ENCODE peak calls at places on chromosome 13, in six cellular contexts. One of them, this sample, is unnamed.

GRCh38 chr13:91280806-91281205 is 66.7 kb upstream of the MIR17HG start:
- DNase-seq in GM23248: peak
- DNase-seq in SK-N-SH: no peak
- DNase-seq in neural progenitor cell: no peak
- DNase-seq in MM.1S: no peak
- DNase-seq in GM23338: no peak
- DNase-seq in this sample: no peak

GRCh38 chr13:93296584-93296983 is 70.0 kb downstream of the GPC6 start:
- DNase-seq in GM23248: no peak
- DNase-seq in SK-N-SH: no peak
- DNase-seq in neural progenitor cell: no peak
- DNase-seq in MM.1S: no peak
- DNase-seq in GM23338: no peak
- DNase-seq in this sample: no peak

GRCh38 chr13:40271931-40272775 is 394.3 kb downstream of the FOXO1 start:
- DNase-seq in GM23248: peak
- DNase-seq in SK-N-SH: no peak
- DNase-seq in neural progenitor cell: no peak
- DNase-seq in MM.1S: no peak
- DNase-seq in GM23338: no peak
- DNase-seq in this sample: peak

GRCh38 chr13:113629814-113630213 is 28.2 kb downstream of the ATP4B start:
- DNase-seq in GM23248: no peak
- DNase-seq in SK-N-SH: no peak
- DNase-seq in neural progenitor cell: no peak
- DNase-seq in MM.1S: no peak
- DNase-seq in GM23338: no peak
- DNase-seq in this sample: no peak

GRCh38 chr13:75512253-75512652 is 25.4 kb downstream of the COMMD6 start:
- DNase-seq in GM23248: no peak
- DNase-seq in SK-N-SH: no peak
- DNase-seq in neural progenitor cell: no peak
- DNase-seq in MM.1S: peak
- DNase-seq in GM23338: no peak
- DNase-seq in this sample: no peak

GRCh38 chr13:65653548-65654078 is 1576.5 kb downstream of the PCDH9 start:
- DNase-seq in GM23248: no peak
- DNase-seq in SK-N-SH: peak
- DNase-seq in neural progenitor cell: no peak
- DNase-seq in MM.1S: peak
- DNase-seq in GM23338: no peak
- DNase-seq in this sample: no peak

GRCh38 chr13:32905063-32905863 is 111.0 kb upstream of the KL start:
- DNase-seq in GM23248: peak
- DNase-seq in SK-N-SH: no peak
- DNase-seq in neural progenitor cell: no peak
- DNase-seq in MM.1S: peak
- DNase-seq in GM23338: peak
- DNase-seq in this sample: no peak

GRCh38 chr13:106680796-106681482 is 113.0 kb upstream of the ARGLU1 start:
- DNase-seq in GM23248: no peak
- DNase-seq in SK-N-SH: no peak
- DNase-seq in neural progenitor cell: peak
- DNase-seq in MM.1S: no peak
- DNase-seq in GM23338: peak
- DNase-seq in this sample: no peak

GRCh38 chr13:58476176-58476575 is 844.6 kb downstream of the PCDH17 start:
- DNase-seq in GM23248: no peak
- DNase-seq in SK-N-SH: no peak
- DNase-seq in neural progenitor cell: peak
- DNase-seq in MM.1S: no peak
- DNase-seq in GM23338: peak
- DNase-seq in this sample: no peak

GRCh38 chr13:51066091-51066831 is 44.8 kb downstream of the C13orf42 start:
- DNase-seq in GM23248: peak
- DNase-seq in SK-N-SH: no peak
- DNase-seq in neural progenitor cell: no peak
- DNase-seq in MM.1S: no peak
- DNase-seq in GM23338: peak
- DNase-seq in this sample: no peak

GRCh38 chr13:28220166-28220565 is 81.8 kb downstream of the PAN3 start:
- DNase-seq in GM23248: peak
- DNase-seq in SK-N-SH: no peak
- DNase-seq in neural progenitor cell: no peak
- DNase-seq in MM.1S: no peak
- DNase-seq in GM23338: no peak
- DNase-seq in this sample: peak

GRCh38 chr13:108322206-108322824 is 52.8 kb downstream of the TNFSF13B start:
- DNase-seq in GM23248: peak
- DNase-seq in SK-N-SH: peak
- DNase-seq in neural progenitor cell: peak
- DNase-seq in MM.1S: peak
- DNase-seq in GM23338: peak
- DNase-seq in this sample: peak

GRCh38 chr13:67071918-67072598 is 158.1 kb downstream of the PCDH9 start:
- DNase-seq in GM23248: no peak
- DNase-seq in SK-N-SH: no peak
- DNase-seq in neural progenitor cell: no peak
- DNase-seq in MM.1S: no peak
- DNase-seq in GM23338: no peak
- DNase-seq in this sample: no peak

GRCh38 chr13:95315752-95316151 is 14.5 kb upstream of the ABCC4 start:
- DNase-seq in GM23248: no peak
- DNase-seq in SK-N-SH: no peak
- DNase-seq in neural progenitor cell: no peak
- DNase-seq in MM.1S: no peak
- DNase-seq in GM23338: no peak
- DNase-seq in this sample: no peak

DNA sequence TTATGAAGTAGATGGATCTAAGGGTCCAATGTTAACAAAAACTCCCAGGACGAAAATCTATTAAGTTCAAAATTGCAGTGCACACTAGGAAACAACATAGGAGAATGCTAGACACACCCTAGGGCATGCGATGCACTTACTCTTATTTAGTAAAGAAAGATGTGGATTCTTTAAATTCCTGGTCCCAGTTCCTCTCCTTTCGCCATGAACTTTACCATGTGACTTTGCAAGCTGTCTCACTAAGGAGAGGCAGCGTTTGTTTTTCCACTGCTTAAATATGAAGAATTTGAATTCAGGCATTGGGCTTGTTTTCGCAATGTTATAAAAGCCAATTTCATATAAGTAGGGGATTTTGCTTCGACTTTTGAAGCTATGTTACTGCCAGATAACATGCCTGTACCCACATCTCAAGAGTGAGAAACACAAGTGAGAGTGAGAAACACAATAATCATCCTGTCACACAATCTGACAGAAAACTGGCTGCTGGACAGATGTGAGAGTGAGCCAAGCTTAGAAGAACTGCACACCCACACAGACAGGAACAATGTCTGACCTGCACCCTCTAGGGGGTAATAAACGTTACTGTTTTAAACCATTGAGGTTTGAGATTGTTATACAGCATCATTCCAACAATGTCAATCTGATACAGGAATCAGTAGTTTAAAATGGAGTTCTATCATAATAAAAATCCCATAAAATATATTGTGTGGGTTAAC is 1308.5 kb downstream of the SLITRK5 start:
- DNase-seq in GM23248: no peak
- DNase-seq in SK-N-SH: peak
- DNase-seq in neural progenitor cell: no peak
- DNase-seq in MM.1S: peak
- DNase-seq in GM23338: peak
- DNase-seq in this sample: peak
- H2AFZ ChIP-seq in GM23248: no peak
- H2AFZ ChIP-seq in SK-N-SH: no peak
- H2AFZ ChIP-seq in neural progenitor cell: no peak
- H2AFZ ChIP-seq in MM.1S: no peak
- H2AFZ ChIP-seq in GM23338: peak
- H2AFZ ChIP-seq in this sample: no peak

DNA sequence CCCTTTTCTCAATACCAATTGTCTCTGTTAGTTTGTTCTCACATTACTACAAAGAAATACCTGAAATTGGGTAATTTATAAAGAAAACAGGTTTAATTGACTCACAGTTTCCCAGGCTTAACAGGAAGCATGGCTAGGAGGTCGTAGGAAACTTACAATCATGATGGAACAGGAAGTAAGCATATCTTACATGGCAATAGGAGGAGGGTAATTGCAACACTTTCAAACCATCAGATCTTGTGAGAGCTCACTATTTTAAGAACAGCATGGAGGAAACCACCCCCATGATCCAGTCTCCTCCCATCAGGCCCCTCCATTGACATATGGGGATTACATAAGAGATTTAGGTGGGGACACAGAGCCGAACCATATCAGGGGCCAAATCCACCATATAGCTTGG is 1210.1 kb upstream of the SPRY2 start:
- DNase-seq in GM23248: no peak
- DNase-seq in SK-N-SH: no peak
- DNase-seq in neural progenitor cell: no peak
- DNase-seq in MM.1S: no peak
- DNase-seq in GM23338: no peak
- DNase-seq in this sample: no peak
- TF ChIP-seq EZH2phosphoT487 in GM23248: no peak
- TF ChIP-seq EZH2phosphoT487 in SK-N-SH: no peak
- TF ChIP-seq EZH2phosphoT487 in neural progenitor cell: no peak
- TF ChIP-seq EZH2phosphoT487 in MM.1S: no peak
- TF ChIP-seq EZH2phosphoT487 in GM23338: no peak
- TF ChIP-seq EZH2phosphoT487 in this sample: no peak

GRCh38 chr13:44411841-44412240 is 38.2 kb downstream of the SERP2 start:
- DNase-seq in GM23248: no peak
- DNase-seq in SK-N-SH: no peak
- DNase-seq in neural progenitor cell: no peak
- DNase-seq in MM.1S: no peak
- DNase-seq in GM23338: no peak
- DNase-seq in this sample: no peak
- H2AFZ ChIP-seq in GM23248: no peak
- H2AFZ ChIP-seq in SK-N-SH: no peak
- H2AFZ ChIP-seq in neural progenitor cell: peak
- H2AFZ ChIP-seq in MM.1S: no peak
- H2AFZ ChIP-seq in GM23338: peak
- H2AFZ ChIP-seq in this sample: no peak

DNA sequence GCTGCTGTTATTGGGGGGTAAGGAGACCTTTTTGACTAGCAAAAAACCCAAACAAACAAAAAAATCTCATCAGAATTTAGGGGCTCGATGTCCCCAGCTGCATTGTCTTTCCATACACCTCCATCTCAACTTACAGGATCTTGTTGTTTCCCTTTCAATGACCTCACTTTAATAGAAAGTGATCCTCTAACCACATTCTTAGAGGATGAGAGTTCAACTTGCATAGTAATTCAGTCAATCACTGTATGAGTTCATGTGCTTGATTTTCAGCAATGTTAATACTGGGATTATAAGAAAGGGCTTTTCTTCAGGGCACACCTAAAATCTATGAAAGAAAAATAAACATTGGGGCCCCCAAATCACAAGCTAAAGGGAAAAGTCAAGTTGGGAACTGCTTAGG is 1512.0 kb downstream of the SLITRK1 start:
- DNase-seq in GM23248: no peak
- DNase-seq in SK-N-SH: no peak
- DNase-seq in neural progenitor cell: no peak
- DNase-seq in MM.1S: no peak
- DNase-seq in GM23338: no peak
- DNase-seq in this sample: no peak
- TF ChIP-seq EZH2phosphoT487 in GM23248: no peak
- TF ChIP-seq EZH2phosphoT487 in SK-N-SH: no peak
- TF ChIP-seq EZH2phosphoT487 in neural progenitor cell: no peak
- TF ChIP-seq EZH2phosphoT487 in MM.1S: no peak
- TF ChIP-seq EZH2phosphoT487 in GM23338: no peak
- TF ChIP-seq EZH2phosphoT487 in this sample: no peak

This sample was measured in hepatocyte.